ENCODE peak calls at places on chromosomes 16 and 17, in five cellular contexts. V, O, A, I and J are unnamed samples.

GRCh38 chr17:56359518-56359917 is 206.2 kb downstream of the ANKFN1 start:
- DNase-seq in V (no peak), O (no peak), A (no peak), I (no peak), J (no peak)

GRCh38 chr17:16911141-16911937 is 60.6 kb downstream of the TNFRSF13B start:
- DNase-seq in V (no peak), O (no peak), A (peak; percentile 51), I (no peak), J (no peak)

GRCh38 chr16:67021321-67021720 is 7.6 kb upstream of the CBFB start:
- DNase-seq in V (no peak), O (no peak), A (no peak), I (no peak), J (no peak)

GRCh38 chr16:64657316-64658011 is 464.4 kb downstream of the CDH11 start:
- DNase-seq in V (no peak), O (no peak), A (no peak), I (no peak), J (no peak)

GRCh38 chr17:29212681-29213121 is 32.5 kb upstream of the MYO18A start:
- DNase-seq in V (no peak), O (no peak), A (no peak), I (no peak), J (no peak)

GRCh38 chr17:35795007-35795870 is at the start of gene MMP28:
- DNase-seq in V (no peak), O (no peak), A (peak; percentile 27), I (peak; percentile 50), J (no peak)

GRCh38 chr17:14016858-14017257 is 52.4 kb upstream of the COX10 start:
- DNase-seq in V (no peak), O (no peak), A (no peak), I (no peak), J (no peak)

GRCh38 chr17:64694207-64694606 is 32.1 kb upstream of the SMURF2 start:
- DNase-seq in V (no peak), O (peak; percentile 86), A (no peak), I (peak; percentile 61), J (peak; percentile 62)

GRCh38 chr16:2697401-2697948 is 15.2 kb downstream of the KCTD5 start:
- DNase-seq in V (no peak), O (no peak), A (no peak), I (no peak), J (no peak)

GRCh38 chr17:13646411-13646810 is 44.7 kb upstream of the HS3ST3A1 start:
- DNase-seq in V (no peak), O (no peak), A (no peak), I (no peak), J (no peak)

GRCh38 chr16:12568438-12568837 is 235.2 kb downstream of the CPPED1 start:
- DNase-seq in V (no peak), O (no peak), A (no peak), I (no peak), J (no peak)

GRCh38 chr16:82341146-82341669 is 171.2 kb upstream of the MPHOSPH6 start:
- DNase-seq in V (no peak), O (no peak), A (no peak), I (no peak), J (no peak)

GRCh38 chr17:38879878-38880727 is 10.2 kb downstream of the LASP1 start:
- DNase-seq in V (no peak), O (peak; percentile 63), A (no peak), I (peak; percentile 53), J (no peak)

GRCh38 chr16:46908540-46909372 is 24.6 kb downstream of the GPT2 start:
- DNase-seq in V (no peak), O (no peak), A (peak; percentile 24), I (no peak), J (peak; percentile 40)

GRCh38 chr17:44389723-44390202 is 314 bp upstream of the ITGA2B start:
- DNase-seq in V (no peak), O (no peak), A (no peak), I (no peak), J (no peak)

GRCh38 chr17:80720624-80721577 is 176.3 kb downstream of the RPTOR start:
- DNase-seq in V (no peak), O (no peak), A (no peak), I (no peak), J (no peak)

GRCh38 chr17:7318121-7318860 is 3.1 kb upstream of the GPS2 start:
- DNase-seq in V (no peak), O (no peak), A (no peak), I (no peak), J (no peak)

GRCh38 chr17:7322520-7323194 is 6.5 kb downstream of the NEURL4 start:
- DNase-seq in V (no peak), O (no peak), A (no peak), I (no peak), J (no peak)

GRCh38 chr17:7324438-7324779 is 4.7 kb downstream of the NEURL4 start:
- DNase-seq in V (no peak), O (no peak), A (no peak), I (no peak), J (no peak)

GRCh38 chr17:7323731-7324437 is 5.3 kb downstream of the NEURL4 start:
- DNase-seq in V (no peak), O (no peak), A (peak; percentile 41), I (peak; percentile 55), J (peak; percentile 43)

DNA sequence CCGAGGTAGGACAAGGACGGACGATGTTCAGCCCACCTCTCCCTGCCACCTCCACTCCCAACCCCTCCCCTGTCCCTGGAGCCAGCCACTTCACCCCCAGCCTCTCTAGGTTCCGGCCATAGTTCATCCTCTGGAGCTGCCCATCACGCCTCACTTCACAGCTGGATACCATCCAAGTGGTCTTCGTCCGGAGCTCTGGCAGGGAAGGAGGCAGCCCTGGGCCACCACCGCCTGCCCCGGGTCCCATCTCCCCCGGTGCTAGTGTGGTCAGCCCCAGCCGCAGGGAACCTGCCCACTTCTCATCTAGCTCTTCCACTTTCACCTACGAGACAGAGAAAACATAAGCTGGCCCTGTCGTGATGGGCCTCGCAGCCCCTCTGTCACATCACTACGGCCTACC is 6.3 kb upstream of the GPS2 start:
- DNase-seq in V (no peak), O (no peak), A (no peak), I (no peak), J (no peak)
- H3K36me3 ChIP-seq in V (peaks cover 43% of the 10 kb centered on the region), O (no peaks in the 10 kb centered on the region), A (peaks cover 7% of the 10 kb centered on the region), I (peaks cover 17% of the 10 kb centered on the region), J (peaks cover 24% of the 10 kb centered on the region)

GRCh38 chr16:87697256-87697655 is 68.5 kb downstream of the KLHDC4 start:
- DNase-seq in V (no peak), O (no peak), A (no peak), I (no peak), J (no peak)

GRCh38 chr16:87693827-87694226 is 72.0 kb downstream of the KLHDC4 start:
- DNase-seq in V (no peak), O (no peak), A (no peak), I (no peak), J (no peak)

GRCh38 chr16:87694441-87695125 is 71.2 kb downstream of the KLHDC4 start:
- DNase-seq in V (no peak), O (no peak), A (no peak), I (no peak), J (no peak)

GRCh38 chr16:87696796-87697195 is 69.0 kb downstream of the KLHDC4 start:
- DNase-seq in V (no peak), O (no peak), A (no peak), I (no peak), J (no peak)

DNA sequence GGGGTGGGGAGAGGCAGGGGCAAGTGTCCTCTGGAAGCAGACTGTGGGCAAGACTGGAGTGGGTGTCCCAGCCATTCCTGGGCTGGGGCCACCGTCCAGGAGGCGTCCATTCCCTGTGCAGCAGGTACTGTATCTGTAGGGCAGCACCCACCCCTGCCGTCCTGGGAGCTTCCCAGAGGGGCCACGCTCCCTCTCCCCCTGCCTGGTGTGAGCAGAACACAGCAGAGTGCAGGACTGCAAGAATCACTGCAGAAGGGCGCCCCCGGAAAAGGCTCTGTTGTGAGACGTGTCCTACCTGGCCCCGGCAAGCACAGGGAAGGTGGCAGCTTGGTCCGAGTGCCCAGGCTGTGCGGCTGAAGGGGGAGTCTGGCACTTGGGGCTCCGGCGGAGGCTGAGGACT is 70.3 kb downstream of the KLHDC4 start:
- DNase-seq in V (no peak), O (no peak), A (no peak), I (no peak), J (no peak)
- H3K36me3 ChIP-seq in V (peaks cover 9% of the 10 kb centered on the region), O (no peaks in the 10 kb centered on the region), A (no peaks in the 10 kb centered on the region), I (no peaks in the 10 kb centered on the region), J (no peaks in the 10 kb centered on the region)

GRCh38 chr16:14579266-14579665 is 50.8 kb downstream of the PARN start:
- DNase-seq in V (no peak), O (no peak), A (no peak), I (no peak), J (no peak)
- H3K36me3 ChIP-seq in V (peaks cover 13% of the 10 kb centered on the region), O (no peaks in the 10 kb centered on the region), A (peaks cover 9% of the 10 kb centered on the region), I (no peaks in the 10 kb centered on the region), J (no peaks in the 10 kb centered on the region)

GRCh38 chr17:78804777-78805176 is 22.7 kb upstream of the CYTH1 start:
- DNase-seq in V (no peak), O (no peak), A (no peak), I (no peak), J (no peak)

GRCh38 chr17:78803161-78803845 is 21.2 kb upstream of the CYTH1 start:
- DNase-seq in V (no peak), O (no peak), A (peak; percentile 56), I (no peak), J (no peak)

GRCh38 chr17:78802459-78802858 is 20.4 kb upstream of the CYTH1 start:
- DNase-seq in V (no peak), O (no peak), A (no peak), I (no peak), J (no peak)

GRCh38 chr17:78800132-78800931 is 18.3 kb upstream of the CYTH1 start:
- DNase-seq in V (no peak), O (no peak), A (no peak), I (no peak), J (no peak)

DNA sequence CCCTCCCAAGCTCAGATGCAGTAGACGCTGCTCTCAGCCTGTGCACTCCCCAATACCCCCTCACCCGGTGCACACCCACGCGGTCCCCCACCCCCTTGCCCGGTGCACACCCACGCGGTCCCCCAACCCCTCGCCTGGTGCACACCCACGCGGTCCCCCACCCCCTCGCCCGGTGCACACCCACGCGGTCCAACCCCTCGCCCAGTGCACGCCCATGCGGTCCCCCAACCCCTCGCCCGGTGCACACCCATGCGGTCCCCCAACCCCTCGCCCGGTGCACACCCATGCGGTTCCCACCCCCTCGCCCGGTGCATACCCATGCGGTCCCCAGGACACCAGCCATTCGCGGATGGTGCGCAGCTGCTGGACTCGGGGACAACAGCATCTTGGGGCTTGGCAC is 19.9 kb upstream of the CYTH1 start:
- DNase-seq in V (no peak), O (no peak), A (no peak), I (no peak), J (no peak)
- H3K36me3 ChIP-seq in V (peaks cover 54% of the 10 kb centered on the region), O (peaks cover 5% of the 10 kb centered on the region), A (peaks cover 6% of the 10 kb centered on the region), I (no peaks in the 10 kb centered on the region), J (peaks cover 13% of the 10 kb centered on the region)

DNA sequence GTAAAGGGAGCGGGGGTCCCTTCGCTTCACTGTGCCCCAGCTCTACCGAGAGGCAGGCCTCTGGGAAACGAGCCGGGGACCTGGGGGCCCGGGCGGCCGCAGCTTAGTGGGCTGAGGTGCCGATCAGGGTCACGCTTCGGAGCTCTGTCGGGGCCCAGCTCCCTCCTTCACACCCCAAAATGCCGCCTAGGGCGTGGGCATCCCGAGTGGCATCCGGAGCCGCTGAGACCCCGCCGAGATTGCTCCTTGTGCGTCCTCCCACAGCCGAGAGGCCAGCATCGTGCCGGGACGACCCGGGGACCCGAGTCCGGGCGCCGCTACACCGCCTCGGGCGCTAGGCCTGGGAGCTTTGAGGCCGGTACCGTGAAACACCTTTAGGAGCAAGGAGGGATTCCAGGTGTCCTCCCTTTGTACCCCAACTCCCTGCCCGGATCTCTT is 1.3 kb downstream of the SALL1 start:
- DNase-seq in V (no peak), O (no peak), A (no peak), I (no peak), J (no peak)
- H3K36me3 ChIP-seq in V (no peaks in the 10 kb centered on the region), O (no peaks in the 10 kb centered on the region), A (no peaks in the 10 kb centered on the region), I (no peaks in the 10 kb centered on the region), J (no peaks in the 10 kb centered on the region)